ENCODE peak calls at places on chromosomes 16 and 17, in seven cellular contexts. One of them, this sample, is unnamed. For H3K36me3, the result is how much of the 10 kb centered on the place peaks cover.

GRCh38 chr17:83053021-83053778 is 26.2 kb upstream of the METRNL start:
- DNase-seq in neuronal stem cell: no peak
- DNase-seq in pancreas: peak
- DNase-seq in CD8-positive, alpha-beta memory T cell: no peak
- DNase-seq in fibroblast of lung: peak
- DNase-seq in prostate gland: no peak
- DNase-seq in GM12878: no peak
- DNase-seq in this sample: no peak

GRCh38 chr17:80123791-80124190 is 22.4 kb downstream of the GAA start:
- DNase-seq in neuronal stem cell: no peak
- DNase-seq in pancreas: peak
- DNase-seq in CD8-positive, alpha-beta memory T cell: no peak
- DNase-seq in fibroblast of lung: peak
- DNase-seq in prostate gland: no peak
- DNase-seq in GM12878: no peak
- DNase-seq in this sample: no peak

GRCh38 chr16:23119570-23119969 is 29.7 kb downstream of the USP31 start:
- DNase-seq in neuronal stem cell: no peak
- DNase-seq in pancreas: no peak
- DNase-seq in CD8-positive, alpha-beta memory T cell: no peak
- DNase-seq in fibroblast of lung: peak
- DNase-seq in prostate gland: no peak
- DNase-seq in GM12878: no peak
- DNase-seq in this sample: no peak

GRCh38 chr16:11224096-11224893 is 31.7 kb downstream of the SOCS1 start:
- DNase-seq in neuronal stem cell: no peak
- DNase-seq in pancreas: no peak
- DNase-seq in CD8-positive, alpha-beta memory T cell: peak
- DNase-seq in fibroblast of lung: no peak
- DNase-seq in prostate gland: peak
- DNase-seq in GM12878: peak
- DNase-seq in this sample: no peak

GRCh38 chr16:86216591-86216990 is 293.7 kb upstream of the FOXF1 start:
- DNase-seq in neuronal stem cell: no peak
- DNase-seq in pancreas: no peak
- DNase-seq in CD8-positive, alpha-beta memory T cell: no peak
- DNase-seq in fibroblast of lung: no peak
- DNase-seq in prostate gland: no peak
- DNase-seq in GM12878: no peak
- DNase-seq in this sample: no peak

GRCh38 chr17:72617557-72617956 is 474.9 kb downstream of the SLC39A11 start:
- DNase-seq in neuronal stem cell: no peak
- DNase-seq in pancreas: no peak
- DNase-seq in CD8-positive, alpha-beta memory T cell: no peak
- DNase-seq in fibroblast of lung: no peak
- DNase-seq in prostate gland: no peak
- DNase-seq in GM12878: no peak
- DNase-seq in this sample: no peak

GRCh38 chr17:41366070-41366469 is 3.5 kb downstream of the KRT33B start:
- DNase-seq in neuronal stem cell: no peak
- DNase-seq in pancreas: no peak
- DNase-seq in CD8-positive, alpha-beta memory T cell: no peak
- DNase-seq in fibroblast of lung: no peak
- DNase-seq in prostate gland: no peak
- DNase-seq in GM12878: no peak
- DNase-seq in this sample: no peak

GRCh38 chr16:30085820-30086219 is 5.9 kb downstream of the TBX6 start:
- DNase-seq in neuronal stem cell: no peak
- DNase-seq in pancreas: no peak
- DNase-seq in CD8-positive, alpha-beta memory T cell: no peak
- DNase-seq in fibroblast of lung: no peak
- DNase-seq in prostate gland: no peak
- DNase-seq in GM12878: no peak
- DNase-seq in this sample: no peak

GRCh38 chr16:84648595-84649510 is 542 bp downstream of the KLHL36 start:
- DNase-seq in neuronal stem cell: no peak
- DNase-seq in pancreas: peak
- DNase-seq in CD8-positive, alpha-beta memory T cell: peak
- DNase-seq in fibroblast of lung: peak
- DNase-seq in prostate gland: peak
- DNase-seq in GM12878: no peak
- DNase-seq in this sample: no peak

DNA sequence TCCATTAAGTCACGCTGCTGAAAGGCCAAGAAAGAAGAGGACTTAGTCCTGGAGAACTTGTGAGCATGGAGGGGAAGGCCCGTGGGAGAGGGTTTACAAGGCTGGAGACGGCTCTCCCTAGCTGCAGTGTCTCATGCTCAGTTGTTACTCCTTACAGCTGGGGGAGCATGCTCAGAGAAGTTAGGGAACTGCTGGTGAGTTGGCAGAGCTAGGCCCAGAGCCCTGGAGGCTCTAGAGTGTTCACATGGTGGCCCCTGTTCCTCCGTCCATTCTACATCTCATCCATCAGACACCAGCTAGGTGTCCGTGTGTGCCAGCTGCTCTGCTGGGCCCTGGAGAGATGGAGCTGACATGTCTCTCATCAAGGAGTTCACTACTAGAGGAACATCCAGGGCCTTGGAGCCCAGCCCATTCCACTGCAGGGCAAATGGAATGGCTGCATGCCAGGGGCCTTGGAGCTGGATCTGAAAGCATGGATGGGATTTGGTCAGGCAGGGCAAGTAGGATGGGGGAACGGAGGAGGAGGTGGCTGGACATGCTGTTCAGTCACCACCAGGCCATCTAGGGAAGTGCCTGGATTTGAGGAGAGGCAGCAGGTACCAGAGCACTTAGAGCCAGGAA is 6.3 kb downstream of the XYLT2 start:
- DNase-seq in neuronal stem cell: no peak
- DNase-seq in pancreas: no peak
- DNase-seq in CD8-positive, alpha-beta memory T cell: peak
- DNase-seq in fibroblast of lung: no peak
- DNase-seq in prostate gland: no peak
- DNase-seq in GM12878: no peak
- DNase-seq in this sample: no peak
- H3K36me3 ChIP-seq in neuronal stem cell: half or more
- H3K36me3 ChIP-seq in pancreas: under half
- H3K36me3 ChIP-seq in CD8-positive, alpha-beta memory T cell: under half
- H3K36me3 ChIP-seq in fibroblast of lung: under half
- H3K36me3 ChIP-seq in prostate gland: under half
- H3K36me3 ChIP-seq in GM12878: under half
- H3K36me3 ChIP-seq in this sample: under half

DNA sequence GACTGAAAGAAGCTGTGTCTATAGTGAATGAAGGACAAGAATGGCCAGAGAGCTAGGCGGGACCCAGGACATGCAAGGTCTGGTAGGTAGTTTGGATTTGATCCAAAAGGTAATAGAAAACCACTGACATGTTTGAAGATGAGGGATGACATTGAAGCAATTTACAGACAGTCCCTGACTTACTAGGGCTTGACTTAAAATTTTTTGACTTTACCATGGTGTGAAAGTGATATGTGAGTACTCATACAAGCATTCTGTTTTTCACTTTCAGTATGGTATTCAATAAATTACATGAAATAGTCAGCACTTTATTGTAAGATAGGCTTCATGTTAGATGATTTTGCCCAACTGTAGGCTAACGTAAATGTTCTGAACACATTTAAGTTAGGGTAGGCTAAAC is 7.7 kb downstream of the CYB5B start:
- DNase-seq in neuronal stem cell: no peak
- DNase-seq in pancreas: no peak
- DNase-seq in CD8-positive, alpha-beta memory T cell: no peak
- DNase-seq in fibroblast of lung: no peak
- DNase-seq in prostate gland: no peak
- DNase-seq in GM12878: no peak
- DNase-seq in this sample: no peak
- H3K36me3 ChIP-seq in neuronal stem cell: half or more
- H3K36me3 ChIP-seq in pancreas: under half
- H3K36me3 ChIP-seq in CD8-positive, alpha-beta memory T cell: under half
- H3K36me3 ChIP-seq in fibroblast of lung: under half
- H3K36me3 ChIP-seq in prostate gland: under half
- H3K36me3 ChIP-seq in GM12878: under half
- H3K36me3 ChIP-seq in this sample: under half

GRCh38 chr17:77208856-77209255 is 68.1 kb downstream of the SEC14L1 start:
- DNase-seq in neuronal stem cell: no peak
- DNase-seq in pancreas: no peak
- DNase-seq in CD8-positive, alpha-beta memory T cell: no peak
- DNase-seq in fibroblast of lung: no peak
- DNase-seq in prostate gland: no peak
- DNase-seq in GM12878: no peak
- DNase-seq in this sample: no peak
- H3K36me3 ChIP-seq in neuronal stem cell: half or more
- H3K36me3 ChIP-seq in pancreas: under half
- H3K36me3 ChIP-seq in CD8-positive, alpha-beta memory T cell: half or more
- H3K36me3 ChIP-seq in fibroblast of lung: half or more
- H3K36me3 ChIP-seq in prostate gland: under half
- H3K36me3 ChIP-seq in GM12878: half or more
- H3K36me3 ChIP-seq in this sample: under half

GRCh38 chr16:68790130-68790761 is 53.1 kb upstream of the TANGO6 start:
- DNase-seq in neuronal stem cell: no peak
- DNase-seq in pancreas: peak
- DNase-seq in CD8-positive, alpha-beta memory T cell: no peak
- DNase-seq in fibroblast of lung: peak
- DNase-seq in prostate gland: peak
- DNase-seq in GM12878: no peak
- DNase-seq in this sample: no peak
- H3K36me3 ChIP-seq in neuronal stem cell: under half
- H3K36me3 ChIP-seq in pancreas: under half
- H3K36me3 ChIP-seq in CD8-positive, alpha-beta memory T cell: under half
- H3K36me3 ChIP-seq in fibroblast of lung: under half
- H3K36me3 ChIP-seq in prostate gland: under half
- H3K36me3 ChIP-seq in GM12878: under half
- H3K36me3 ChIP-seq in this sample: under half

GRCh38 chr16:67940436-67941089 is 3.4 kb downstream of the LCAT start:
- DNase-seq in neuronal stem cell: no peak
- DNase-seq in pancreas: no peak
- DNase-seq in CD8-positive, alpha-beta memory T cell: no peak
- DNase-seq in fibroblast of lung: no peak
- DNase-seq in prostate gland: no peak
- DNase-seq in GM12878: no peak
- DNase-seq in this sample: no peak
- H3K36me3 ChIP-seq in neuronal stem cell: under half
- H3K36me3 ChIP-seq in pancreas: under half
- H3K36me3 ChIP-seq in CD8-positive, alpha-beta memory T cell: under half
- H3K36me3 ChIP-seq in fibroblast of lung: under half
- H3K36me3 ChIP-seq in prostate gland: under half
- H3K36me3 ChIP-seq in GM12878: under half
- H3K36me3 ChIP-seq in this sample: under half

DNA sequence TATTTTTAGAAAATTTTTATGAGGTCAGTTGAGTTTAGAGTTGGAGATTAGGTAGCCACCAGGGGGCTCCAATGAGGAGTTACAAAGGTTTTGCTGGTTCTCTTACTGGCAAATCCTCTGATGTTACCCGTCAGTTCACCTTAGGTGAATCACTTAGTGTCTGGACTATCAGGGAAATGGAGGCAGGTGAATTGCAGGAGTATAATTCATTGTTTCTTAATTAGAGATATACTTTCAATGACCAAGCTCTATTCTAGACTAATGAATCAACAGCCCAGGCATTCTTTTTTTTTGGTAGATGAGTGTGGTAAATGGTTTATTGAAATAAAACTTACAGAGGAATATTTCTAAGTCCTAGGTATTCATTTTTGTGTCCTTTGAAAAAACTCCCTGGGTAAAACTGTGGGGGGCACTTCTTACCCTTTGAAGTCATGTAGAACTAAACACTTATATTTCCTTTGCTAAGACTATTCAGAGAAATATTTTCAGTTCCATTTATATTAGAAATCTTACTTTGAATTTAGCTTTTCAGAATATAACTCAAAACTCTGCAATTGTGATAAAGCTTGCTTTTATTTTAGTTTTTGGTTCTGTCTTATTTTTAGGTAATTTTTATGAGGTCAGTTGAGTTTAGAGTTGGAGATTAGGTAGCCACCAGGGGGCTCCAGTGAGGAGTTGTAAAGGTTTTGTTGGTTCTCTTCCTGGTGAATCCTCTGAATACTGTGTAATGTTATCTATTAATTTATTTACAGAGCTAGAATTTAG is 17.7 kb downstream of the PSMD11 start:
- DNase-seq in neuronal stem cell: peak
- DNase-seq in pancreas: peak
- DNase-seq in CD8-positive, alpha-beta memory T cell: peak
- DNase-seq in fibroblast of lung: peak
- DNase-seq in prostate gland: no peak
- DNase-seq in GM12878: no peak
- DNase-seq in this sample: no peak
- H3K36me3 ChIP-seq in neuronal stem cell: half or more
- H3K36me3 ChIP-seq in pancreas: under half
- H3K36me3 ChIP-seq in CD8-positive, alpha-beta memory T cell: under half
- H3K36me3 ChIP-seq in fibroblast of lung: under half
- H3K36me3 ChIP-seq in prostate gland: under half
- H3K36me3 ChIP-seq in GM12878: under half
- H3K36me3 ChIP-seq in this sample: under half

GRCh38 chr17:18285296-18285695 is 24.8 kb downstream of the MIEF2 start:
- DNase-seq in neuronal stem cell: no peak
- DNase-seq in pancreas: no peak
- DNase-seq in CD8-positive, alpha-beta memory T cell: no peak
- DNase-seq in fibroblast of lung: no peak
- DNase-seq in prostate gland: no peak
- DNase-seq in GM12878: no peak
- DNase-seq in this sample: no peak
- H3K36me3 ChIP-seq in neuronal stem cell: half or more
- H3K36me3 ChIP-seq in pancreas: under half
- H3K36me3 ChIP-seq in CD8-positive, alpha-beta memory T cell: half or more
- H3K36me3 ChIP-seq in fibroblast of lung: under half
- H3K36me3 ChIP-seq in prostate gland: under half
- H3K36me3 ChIP-seq in GM12878: under half
- H3K36me3 ChIP-seq in this sample: under half

DNA sequence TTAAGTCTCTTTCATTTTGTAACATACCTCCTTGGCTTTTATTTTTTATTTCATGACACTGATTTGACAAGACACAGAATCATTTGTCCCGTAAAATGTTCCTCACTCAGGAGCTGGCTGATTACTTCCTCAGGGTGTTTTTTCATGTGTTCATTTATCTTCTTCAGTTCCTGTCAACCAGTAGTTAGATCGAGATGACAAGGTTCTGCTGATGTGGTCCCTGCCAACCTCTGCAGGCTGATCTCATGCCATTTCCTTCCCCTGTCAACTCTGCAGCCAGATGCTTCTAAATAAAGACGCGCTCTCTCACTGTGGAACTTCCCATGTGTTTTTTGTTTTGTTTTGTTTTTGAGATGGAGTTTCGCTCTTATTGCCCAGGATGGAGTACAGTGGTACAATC is 8.1 kb upstream of the CXCL16 start:
- DNase-seq in neuronal stem cell: no peak
- DNase-seq in pancreas: no peak
- DNase-seq in CD8-positive, alpha-beta memory T cell: no peak
- DNase-seq in fibroblast of lung: no peak
- DNase-seq in prostate gland: no peak
- DNase-seq in GM12878: no peak
- DNase-seq in this sample: no peak
- H3K36me3 ChIP-seq in neuronal stem cell: under half
- H3K36me3 ChIP-seq in pancreas: under half
- H3K36me3 ChIP-seq in CD8-positive, alpha-beta memory T cell: under half
- H3K36me3 ChIP-seq in fibroblast of lung: under half
- H3K36me3 ChIP-seq in prostate gland: under half
- H3K36me3 ChIP-seq in GM12878: under half
- H3K36me3 ChIP-seq in this sample: under half

This sample was measured in iPS DF 6.9.